ENCODE peak calls at places on chromosomes 13 and 19, in five cellular contexts. U, C, A, N and K are unnamed samples.

GRCh38 chr19:38429055-38429810 is 3.2 kb upstream of the RASGRP4 start:
- DNase-seq in A (no peak), U (no peak), C (no peak), N (no peak), K (no peak)

GRCh38 chr13:92954746-92955145 is 271.9 kb upstream of the GPC6 start:
- DNase-seq in C (peak; percentile 24), N (no peak), A (no peak), U (no peak), K (no peak)

GRCh38 chr19:44753932-44754742 is 5.6 kb downstream of the BCL3 start:
- DNase-seq in A (no peak), U (no peak), C (peak; percentile 79), N (peak; percentile 90), K (no peak)

GRCh38 chr19:40553885-40554857 is 22.5 kb upstream of the SHKBP1 start:
- DNase-seq in N (no peak), C (no peak), U (no peak), A (no peak), K (no peak)

GRCh38 chr19:1324792-1325567 is 39.3 kb downstream of the EFNA2 start:
- DNase-seq in N (peak; percentile 87), U (no peak), C (peak; percentile 86), A (peak; percentile 82), K (no peak)

GRCh38 chr13:88125055-88125454 is 453.9 kb downstream of the SLITRK5 start:
- DNase-seq in A (no peak), N (no peak), C (no peak), U (no peak), K (no peak)

GRCh38 chr13:36918246-36919060 is 1.6 kb downstream of the SMAD9 start:
- DNase-seq in N (peak; percentile 58), C (peak; percentile 67), U (no peak), A (no peak), K (no peak)

GRCh38 chr19:32675720-32676185 is at the start of gene RGS9BP:
- DNase-seq in C (peak; percentile 91), N (peak; percentile 89), U (peak; percentile 46), A (peak; percentile 36), K (no peak)

GRCh38 chr13:101516262-101516661 is 63.8 kb downstream of the ITGBL1 start:
- DNase-seq in N (peak; percentile 30), U (no peak), C (peak; percentile 50), A (no peak), K (no peak)

GRCh38 chr19:47633516-47633915 is 24.6 kb downstream of the BICRA start:
- DNase-seq in C (no peak), N (no peak), U (no peak), A (peak; percentile 44), K (no peak)

GRCh38 chr13:109156181-109156935 is 526.9 kb downstream of the MYO16 start:
- DNase-seq in U (no peak), A (no peak), N (peak; percentile 80), C (peak; percentile 91), K (no peak)

GRCh38 chr13:24203726-24204295 is 43.3 kb downstream of the SPATA13 start:
- DNase-seq in N (no peak), C (no peak), U (no peak), A (no peak), K (peak; percentile 82)

DNA sequence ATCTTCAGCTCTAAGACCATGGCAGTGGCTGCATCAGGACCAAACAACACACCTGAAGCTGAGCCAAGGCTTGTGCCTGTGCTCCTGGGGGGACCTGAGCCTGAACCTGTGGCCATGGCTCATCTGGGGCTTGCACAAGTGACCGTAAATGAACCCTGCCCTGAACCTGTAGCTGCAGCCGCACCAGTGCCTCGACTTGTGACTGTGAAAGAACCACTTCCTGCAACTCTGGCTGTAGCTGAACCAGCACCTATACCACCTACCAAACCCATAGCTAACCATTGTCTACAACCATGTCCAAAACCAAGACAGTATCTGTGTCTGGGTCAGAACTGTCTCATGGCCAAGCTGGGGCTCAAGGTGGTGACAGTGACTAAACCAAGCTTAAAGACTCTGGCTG is 28.2 kb upstream of the SDHAF1 start:
- DNase-seq in A (no peak), U (no peak), N (no peak), C (no peak), K (no peak)
- H3K9ac ChIP-seq in A (no peak overlapping the region), U (no peak overlapping the region), N (no peak overlapping the region), C (no peak overlapping the region), K (no peak overlapping the region)

GRCh38 chr13:75985132-75985531 is 349.0 kb downstream of the LMO7 start:
- DNase-seq in U (no peak), C (no peak), A (no peak), N (no peak), K (no peak)

GRCh38 chr13:75986818-75987217 is 350.7 kb downstream of the LMO7 start:
- DNase-seq in N (no peak), C (no peak), A (no peak), U (no peak), K (no peak)
- H3K9ac ChIP-seq in N (no peak overlapping the region), C (no peak overlapping the region), A (no peak overlapping the region), U (no peak overlapping the region), K (no peak overlapping the region)

GRCh38 chr13:28585557-28585956 is 73.4 kb upstream of the POMP start:
- DNase-seq in C (peak; percentile 41), N (no peak), A (no peak), U (no peak), K (no peak)

GRCh38 chr13:28584873-28585317 is 74.0 kb upstream of the POMP start:
- DNase-seq in A (no peak), C (peak; percentile 73), U (no peak), N (peak; percentile 63), K (no peak)

GRCh38 chr13:28582225-28582891 is 76.6 kb upstream of the POMP start:
- DNase-seq in U (no peak), C (no peak), N (no peak), A (no peak), K (no peak)

GRCh38 chr13:28582892-28583240 is 76.1 kb upstream of the POMP start:
- DNase-seq in A (no peak), C (no peak), N (no peak), U (no peak), K (no peak)

GRCh38 chr13:28583661-28584091 is 75.3 kb upstream of the POMP start:
- DNase-seq in N (peak; percentile 24), A (no peak), U (no peak), C (no peak), K (no peak)
- H3K9ac ChIP-seq in N (no peak overlapping the region), A (no peak overlapping the region), U (no peak overlapping the region), C (peak overlapping the region; percentile 42), K (no peak overlapping the region)

DNA sequence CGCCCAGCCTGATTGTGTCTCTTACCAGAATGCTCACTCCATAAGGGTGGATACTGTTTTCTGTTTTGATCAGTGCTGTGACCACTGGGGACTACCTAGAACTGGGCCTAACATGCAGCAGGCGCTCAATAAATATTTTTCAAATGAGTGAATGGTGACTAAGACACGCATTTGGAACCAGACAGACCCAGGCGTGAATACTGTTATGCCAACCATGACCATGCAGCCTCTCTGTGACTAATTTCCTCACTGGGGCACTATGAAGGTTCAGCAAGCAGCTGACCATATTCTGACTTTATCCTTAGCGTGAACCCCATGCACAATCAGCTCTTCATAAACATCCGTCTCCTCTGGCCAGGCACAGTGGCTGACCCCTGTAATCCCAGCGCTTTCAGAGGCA is 13.0 kb upstream of the SPC24 start:
- DNase-seq in C (peak; percentile 92), N (peak; percentile 97), A (no peak), U (no peak), K (no peak)
- H3K9ac ChIP-seq in C (peak overlapping the region; percentile 73), N (peak overlapping the region; percentile 77), A (no peak overlapping the region), U (no peak overlapping the region), K (no peak overlapping the region)